ENCODE peak calls at places on chromosomes 3 and 15, in five cellular contexts. L is psoas muscle, U is tibial artery, J is tibial nerve, F is transverse colon. Q is an unnamed sample.

GRCh38 chr15:29570931-29571727 is 251.1 kb downstream of the TJP1 start:
- DNase-seq in L (no peak), U (no peak), J (no peak), F (peak; percentile 50), Q (no peak)

GRCh38 chr15:35697549-35698299 is 151.8 kb upstream of the DPH6 start:
- DNase-seq in L (no peak), U (no peak), J (peak; percentile 23), F (peak; percentile 16), Q (no peak)

GRCh38 chr3:32956750-32957570 is 5.5 kb downstream of the CCR4 start:
- DNase-seq in L (no peak), U (no peak), J (no peak), F (no peak), Q (no peak)

GRCh38 chr3:31191354-31191753 is 296.9 kb upstream of the GADL1 start:
- DNase-seq in L (no peak), U (no peak), J (no peak), F (no peak), Q (no peak)

GRCh38 chr15:28969511-28970085 is 83.8 kb downstream of the APBA2 start:
- DNase-seq in L (no peak), U (no peak), J (no peak), F (no peak), Q (no peak)

GRCh38 chr15:83066034-83066760 is 855 bp downstream of the BTBD1 start:
- DNase-seq in L (peak; percentile 58), U (no peak), J (no peak), F (peak; percentile 11), Q (no peak)

GRCh38 chr3:57586778-57587177 is 10.4 kb downstream of the ARF4 start:
- DNase-seq in L (no peak), U (no peak), J (no peak), F (no peak), Q (no peak)

GRCh38 chr3:182710557-182711157 is 82.6 kb upstream of the ATP11B start:
- DNase-seq in L (no peak), U (no peak), J (no peak), F (no peak), Q (no peak)

GRCh38 chr15:64622410-64623260 is 152.8 kb downstream of the RBPMS2 start:
- DNase-seq in L (no peak), U (no peak), J (no peak), F (peak; percentile 19), Q (no peak)

GRCh38 chr3:51340311-51340829 is 44.7 kb upstream of the MANF start:
- DNase-seq in L (no peak), U (peak; percentile 74), J (peak; percentile 15), F (no peak), Q (no peak)

GRCh38 chr15:90001683-90002427 is 731 bp downstream of the ZNF710 start:
- DNase-seq in L (peak; percentile 81), U (peak; percentile 82), J (peak; percentile 55), F (peak; percentile 80), Q (no peak)

GRCh38 chr3:14808502-14809266 is 10.1 kb upstream of the FGD5 start:
- DNase-seq in L (no peak), U (no peak), J (no peak), F (no peak), Q (no peak)

GRCh38 chr3:23751485-23751811 is 54.3 kb upstream of the UBE2E1 start:
- DNase-seq in L (no peak), U (no peak), J (no peak), F (no peak), Q (no peak)

GRCh38 chr3:55409802-55410201 is 77.3 kb downstream of the WNT5A start:
- DNase-seq in L (no peak), U (no peak), J (no peak), F (no peak), Q (no peak)

GRCh38 chr15:85750807-85751730 is 43.7 kb downstream of the KLHL25 start:
- DNase-seq in L (peak; percentile 59), U (peak; percentile 74), J (no peak), F (no peak), Q (peak; percentile 22)

GRCh38 chr3:188323067-188323842 is 169.3 kb downstream of the LPP start:
- DNase-seq in L (no peak), U (no peak), J (no peak), F (no peak), Q (no peak)

GRCh38 chr3:98977520-98977919 is 76.0 kb upstream of the DCBLD2 start:
- DNase-seq in L (no peak), U (no peak), J (no peak), F (no peak), Q (no peak)

GRCh38 chr3:16148783-16149182 is 25.7 kb upstream of the GALNT15 start:
- DNase-seq in L (peak; percentile 80), U (peak; percentile 90), J (peak; percentile 94), F (peak; percentile 65), Q (peak; percentile 41)

GRCh38 chr3:52176951-52177700 is 20.8 kb upstream of the ALAS1 start:
- DNase-seq in L (peak; percentile 17), U (no peak), J (no peak), F (no peak), Q (no peak)

GRCh38 chr15:94229591-94230365 is 1.6 kb upstream of the MCTP2 start:
- DNase-seq in L (no peak), U (no peak), J (no peak), F (no peak), Q (no peak)

GRCh38 chr3:105715372-105715771 is 153.4 kb downstream of the CBLB start:
- DNase-seq in L (no peak), U (no peak), J (no peak), F (no peak), Q (no peak)

GRCh38 chr3:354433-354832 is 157.9 kb downstream of the CHL1 start:
- DNase-seq in L (no peak), U (no peak), J (peak; percentile 76), F (peak; percentile 14), Q (no peak)

GRCh38 chr3:73536336-73536895 is 88.3 kb downstream of the PDZRN3 start:
- DNase-seq in L (no peak), U (no peak), J (no peak), F (no peak), Q (no peak)

GRCh38 chr3:141382571-141382970 is 14.3 kb downstream of the ZBTB38 start:
- DNase-seq in L (no peak), U (no peak), J (no peak), F (no peak), Q (no peak)

GRCh38 chr3:130831716-130832400 is 62.0 kb upstream of the ATP2C1 start:
- DNase-seq in L (no peak), U (no peak), J (no peak), F (no peak), Q (no peak)

GRCh38 chr3:165518346-165518745 is 318.9 kb downstream of the BCHE start:
- DNase-seq in L (no peak), U (no peak), J (no peak), F (no peak), Q (no peak)

GRCh38 chr15:95604634-95605036 is 725.9 kb upstream of the NR2F2 start:
- DNase-seq in L (no peak), U (no peak), J (peak; percentile 30), F (no peak), Q (no peak)

GRCh38 chr3:37174532-37175126 is at the start of gene LRRFIP2:
- DNase-seq in L (no peak), U (no peak), J (no peak), F (no peak), Q (no peak)

GRCh38 chr15:63531586-63531985 is 27.2 kb downstream of the USP3 start:
- DNase-seq in L (no peak), U (no peak), J (no peak), F (no peak), Q (no peak)
- TF ChIP-seq CTCF in L (no peak), U (no peak), J (no peak), F (no peak), Q (no peak)

GRCh38 chr15:71337197-71337845 is 222.1 kb downstream of the THSD4 start:
- DNase-seq in L (no peak), U (no peak), J (no peak), F (no peak), Q (no peak)

GRCh38 chr15:71341811-71342550 is 226.7 kb downstream of the THSD4 start:
- DNase-seq in L (no peak), U (no peak), J (no peak), F (no peak), Q (no peak)

GRCh38 chr15:71338251-71338650 is 223.0 kb downstream of the THSD4 start:
- DNase-seq in L (no peak), U (no peak), J (no peak), F (no peak), Q (no peak)

GRCh38 chr15:71336671-71337070 is 221.4 kb downstream of the THSD4 start:
- DNase-seq in L (no peak), U (no peak), J (no peak), F (no peak), Q (no peak)

DNA sequence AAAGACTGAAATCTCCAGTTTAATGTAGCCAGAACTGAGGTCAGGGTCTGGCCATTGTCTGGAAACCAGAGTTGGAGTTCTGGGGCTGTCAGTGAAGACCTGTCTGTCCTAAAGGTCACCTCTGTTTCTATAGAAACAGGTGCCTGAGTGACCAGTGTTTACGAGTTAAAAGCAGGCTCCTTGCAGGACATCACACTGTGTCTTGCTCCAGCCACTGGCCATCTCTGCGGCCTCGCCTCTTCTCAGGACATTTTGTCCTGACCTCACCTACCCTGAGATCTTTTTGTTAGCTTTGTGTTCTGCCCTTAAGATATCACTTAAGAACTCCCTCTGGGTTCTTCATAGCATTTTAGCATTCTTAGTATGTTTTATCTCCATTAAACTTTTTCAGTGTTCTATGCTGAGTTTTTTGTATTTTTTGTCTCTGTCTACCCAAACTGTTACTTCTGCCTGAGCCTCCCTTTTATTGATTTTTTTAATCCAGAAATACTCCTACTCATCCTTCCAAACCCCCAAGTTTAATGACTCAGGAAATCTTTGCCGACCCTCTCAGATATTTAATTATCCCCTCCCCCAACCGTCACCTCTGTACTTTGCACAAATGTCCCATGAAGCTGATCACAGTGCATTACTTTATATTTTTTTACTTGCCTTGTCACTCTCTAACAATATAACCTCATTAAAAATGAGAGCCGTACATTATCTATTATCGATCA is 223.7 kb downstream of the THSD4 start:
- DNase-seq in L (no peak), U (no peak), J (no peak), F (no peak), Q (no peak)
- TF ChIP-seq CTCF in L (no peak), U (no peak), J (no peak), F (no peak), Q (no peak)

DNA sequence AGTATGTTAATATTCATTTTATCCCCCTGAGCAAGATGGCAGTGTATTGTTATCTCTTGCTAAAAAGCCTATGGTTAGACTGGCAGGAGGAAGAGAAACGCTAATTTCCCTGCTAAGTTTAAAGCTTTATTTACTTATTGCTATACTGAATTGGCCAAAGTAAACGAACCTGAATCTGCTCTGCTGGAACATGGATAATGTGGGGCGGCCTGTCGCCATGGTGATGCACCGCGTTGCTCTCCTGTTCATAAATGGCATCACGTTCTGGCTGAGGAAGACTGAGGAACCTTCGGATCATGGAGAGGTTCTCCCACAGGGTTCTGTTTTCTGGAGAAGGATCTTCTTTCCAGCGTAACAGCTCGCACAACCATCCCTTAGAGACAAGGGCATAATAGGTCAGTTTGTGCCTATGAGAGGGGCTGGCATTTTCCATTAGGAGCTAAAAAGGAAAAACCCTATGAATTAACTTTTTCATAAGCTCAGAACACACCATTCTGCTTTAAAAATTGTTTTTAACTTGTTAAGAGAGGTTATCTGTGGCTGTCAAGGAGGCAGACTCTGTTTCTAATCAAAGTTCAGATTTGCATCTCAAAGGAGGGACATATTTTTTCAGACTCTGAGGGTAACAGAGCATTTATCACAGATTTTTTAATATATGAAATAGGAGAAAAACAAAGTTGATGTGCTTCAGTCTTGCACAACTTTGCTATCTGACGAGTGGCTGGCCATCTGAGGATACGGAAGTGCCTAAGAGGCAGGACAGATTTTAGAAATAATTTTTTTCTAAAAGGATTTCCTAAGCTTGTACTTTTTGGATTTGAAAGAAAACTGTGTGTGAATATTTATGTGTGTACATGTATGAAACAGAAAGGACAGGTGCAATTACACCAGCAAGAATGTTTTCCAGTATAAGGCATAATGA is 73.1 kb downstream of the SATB1 start:
- DNase-seq in L (no peak), U (peak; percentile 65), J (no peak), F (peak; percentile 55), Q (no peak)
- TF ChIP-seq CTCF in L (no peak), U (no peak), J (no peak), F (no peak), Q (no peak)

GRCh38 chr15:38562278-38562677 is 2.3 kb downstream of the RASGRP1 start:
- DNase-seq in L (no peak), U (no peak), J (no peak), F (no peak), Q (no peak)
- TF ChIP-seq CTCF in L (no peak), U (no peak), J (no peak), F (no peak), Q (no peak)